ENCODE peak calls at places on chromosomes 16 and 17, in eight cellular contexts. V is EL; B is HT-29; G is NCI-H1417; M is uterus; F is HL-60; K is stimulated activated CD4-positive, alpha-beta T cell treated with anti-CD3 and anti-CD28 coated beads, Interleukin-1b, Interleukin-23, amount 100 ng/mL, for 48 hours; R is right lobe of liver. P is an unnamed sample.
A peak's percentile ranks its signal among the peaks of the same experiment; 100 is the strongest.

GRCh38 chr16:78770353-78771091 is 671.1 kb downstream of the WWOX start:
- DNase-seq in K (peak; percentile 85), B (peak; percentile 22), M (peak; percentile 51), F (peak; percentile 38), R (peak; percentile 88), V (no peak), G (no peak), P (peak; percentile 22)

GRCh38 chr17:83203472-83204221 is 124.2 kb downstream of the METRNL start:
- DNase-seq in M (peak; percentile 22), F (no peak), B (no peak), K (peak; percentile 1), V (no peak), R (peak; percentile 59), G (no peak), P (peak; percentile 32)

GRCh38 chr17:7576432-7576937 is 3.0 kb upstream of the CD68 start:
- DNase-seq in M (no peak), K (no peak), B (no peak), F (peak; percentile 0), R (no peak), G (no peak), V (no peak), P (no peak)

GRCh38 chr17:61635913-61636432 is 45.0 kb upstream of the NACA2 start:
- DNase-seq in V (peak; percentile 70), F (peak; percentile 61), G (peak; percentile 31), B (peak; percentile 81), R (no peak), M (no peak), K (peak; percentile 34), P (peak; percentile 77)

GRCh38 chr16:46972971-46973456 is 460 bp downstream of the DNAJA2 start:
- DNase-seq in B (no peak), M (no peak), V (peak; percentile 36), K (peak; percentile 47), F (no peak), R (peak; percentile 71), G (peak; percentile 77), P (no peak)

GRCh38 chr17:52790359-52790955 is 631.9 kb upstream of the CA10 start:
- DNase-seq in K (no peak), F (no peak), B (no peak), G (no peak), M (no peak), R (no peak), V (no peak), P (peak; percentile 84)

GRCh38 chr17:8121531-8122390 is 2.1 kb downstream of the HES7 start:
- DNase-seq in B (peak; percentile 57), M (peak; percentile 62), R (no peak), K (peak; percentile 63), G (peak; percentile 45), V (peak; percentile 84), F (peak; percentile 14), P (peak; percentile 72)

GRCh38 chr17:4858880-4859260 is 25.7 kb downstream of the MINK1 start:
- DNase-seq in B (no peak), M (peak; percentile 43), G (no peak), K (no peak), V (peak; percentile 59), F (no peak), R (no peak), P (peak; percentile 70)

GRCh38 chr16:86953631-86954465 is 363.3 kb downstream of the C16orf95 start:
- DNase-seq in V (no peak), K (no peak), B (no peak), G (no peak), M (no peak), R (no peak), F (no peak), P (no peak)

GRCh38 chr16:81778861-81779539 is at the start of gene PLCG2:
- DNase-seq in R (peak; percentile 90), F (peak; percentile 59), K (peak; percentile 59), M (peak; percentile 47), V (peak; percentile 58), G (peak; percentile 44), B (peak; percentile 39), P (peak; percentile 73)

GRCh38 chr17:75950850-75951554 is 10.2 kb upstream of the FBF1 start:
- DNase-seq in V (peak; percentile 39), R (no peak), K (no peak), M (no peak), G (no peak), F (no peak), B (no peak), P (no peak)

GRCh38 chr16:2596747-2597559 is 59.1 kb downstream of the PDPK1 start:
- DNase-seq in K (no peak), G (no peak), R (peak; percentile 44), V (no peak), B (no peak), F (no peak), M (no peak), P (no peak)

GRCh38 chr16:68744744-68745280 is 7.7 kb downstream of the CDH1 start:
- DNase-seq in K (no peak), M (no peak), G (peak; percentile 82), V (no peak), R (peak; percentile 64), F (peak; percentile 22), B (peak; percentile 98), P (no peak)

GRCh38 chr16:77674888-77675287 is 47.4 kb upstream of the NUDT7 start:
- DNase-seq in K (no peak), B (no peak), R (no peak), G (no peak), V (no peak), M (no peak), F (no peak), P (no peak)

GRCh38 chr17:70924776-70925175 is 755.4 kb downstream of the KCNJ2 start:
- DNase-seq in F (no peak), M (no peak), V (no peak), G (no peak), R (no peak), K (no peak), B (no peak), P (no peak)

GRCh38 chr17:7293131-7293557 is 1.3 kb downstream of the YBX2 start:
- DNase-seq in V (no peak), M (no peak), K (no peak), R (no peak), F (peak; percentile 20), G (no peak), B (no peak), P (no peak)

GRCh38 chr17:14797801-14798200 is 467.3 kb downstream of the PMP22 start:
- DNase-seq in G (no peak), R (no peak), K (no peak), M (no peak), F (no peak), B (no peak), V (no peak), P (no peak)

GRCh38 chr17:69064476-69064875 is 3.7 kb upstream of the ABCA9 start:
- DNase-seq in G (no peak), V (no peak), M (no peak), R (no peak), B (no peak), F (no peak), K (no peak), P (no peak)

GRCh38 chr16:1696863-1697262 is 9.1 kb upstream of the MAPK8IP3 start:
- DNase-seq in V (peak; percentile 60), F (no peak), B (no peak), K (no peak), R (no peak), M (no peak), G (no peak), P (no peak)

GRCh38 chr16:31365131-31365865 is 10.3 kb downstream of the ITGAX start:
- DNase-seq in G (no peak), V (no peak), M (no peak), K (no peak), F (no peak), B (no peak), R (no peak), P (no peak)

GRCh38 chr17:50259484-50260324 is 14.6 kb upstream of the TMEM92 start:
- DNase-seq in G (no peak), K (no peak), M (peak; percentile 40), F (no peak), V (no peak), R (no peak), B (no peak), P (no peak)

GRCh38 chr17:58686980-58687379 is 4.9 kb downstream of the TEX14 start:
- DNase-seq in G (no peak), F (no peak), B (no peak), K (no peak), M (no peak), V (no peak), R (no peak), P (no peak)

GRCh38 chr17:57869599-57870282 is 19.9 kb upstream of the MRPS23 start:
- DNase-seq in R (peak; percentile 15), K (no peak), V (peak; percentile 91), G (no peak), F (no peak), B (no peak), M (no peak), P (no peak)

GRCh38 chr16:19804538-19805323 is 79.9 kb downstream of the GPRC5B start:
- DNase-seq in G (peak; percentile 94), R (no peak), K (peak; percentile 17), B (peak; percentile 55), F (peak; percentile 86), M (peak; percentile 69), V (no peak), P (peak; percentile 99)